ENCODE peak calls at places on chromosomes 1 and 21, in five cellular contexts. G is K562, N is GM12878, S is H1, X is SK-N-SH. H is an unnamed sample.

GRCh38 chr21:29362758-29363157 is 64.0 kb downstream of the BACH1 start:
- DNase-seq in G (no peak), N (no peak), S (no peak), X (no peak), H (no peak)

GRCh38 chr1:47262787-47263413 is 30.9 kb upstream of the TAL1 start:
- DNase-seq in G (peak; percentile 82), N (no peak), S (no peak), X (peak; percentile 55), H (peak; percentile 59)

GRCh38 chr1:5822726-5823125 is 169.5 kb downstream of the NPHP4 start:
- DNase-seq in G (no peak), N (no peak), S (no peak), X (no peak), H (no peak)

GRCh38 chr1:48215222-48215621 is 7.3 kb upstream of the SLC5A9 start:
- DNase-seq in G (no peak), N (no peak), S (no peak), X (no peak), H (no peak)

GRCh38 chr1:246647113-246647512 is 77.1 kb upstream of the SCCPDH start:
- DNase-seq in G (peak; percentile 55), N (no peak), S (peak; percentile 58), X (peak; percentile 52), H (no peak)

GRCh38 chr1:17883662-17884395 is 128.7 kb downstream of the ACTL8 start:
- DNase-seq in G (no peak), N (no peak), S (no peak), X (no peak), H (no peak)

GRCh38 chr1:242586355-242586670 is 61.8 kb upstream of the PLD5 start:
- DNase-seq in G (no peak), N (no peak), S (no peak), X (no peak), H (no peak)

GRCh38 chr1:55378582-55378981 is 163.4 kb upstream of the USP24 start:
- DNase-seq in G (peak; percentile 50), N (no peak), S (peak; percentile 27), X (no peak), H (peak; percentile 24)

GRCh38 chr21:42652527-42653491 is 612 bp upstream of the PDE9A start:
- DNase-seq in G (no peak), N (no peak), S (no peak), X (peak; percentile 98), H (peak; percentile 58)

GRCh38 chr21:41663805-41664788 is 102.8 kb downstream of the RIPK4 start:
- DNase-seq in G (no peak), N (peak; percentile 26), S (no peak), X (no peak), H (peak; percentile 80)

GRCh38 chr1:173048629-173049326 is 2.0 kb downstream of the TNFSF18 start:
- DNase-seq in G (no peak), N (no peak), S (no peak), X (no peak), H (no peak)

GRCh38 chr1:34923490-34923889 is 6.0 kb downstream of the DLGAP3 start:
- DNase-seq in G (no peak), N (no peak), S (no peak), X (peak; percentile 3), H (no peak)

GRCh38 chr1:222928212-222928611 is 113.4 kb downstream of the DISP1 start:
- DNase-seq in G (peak; percentile 10), N (no peak), S (peak; percentile 73), X (peak; percentile 44), H (peak; percentile 49)

GRCh38 chr1:247077768-247078314 is 770 bp downstream of the ZNF670 start:
- DNase-seq in G (no peak), N (peak; percentile 8), S (no peak), X (peak; percentile 32), H (peak; percentile 20)

GRCh38 chr1:6860401-6860800 is 75.1 kb downstream of the CAMTA1 start:
- DNase-seq in G (peak; percentile 13), N (no peak), S (no peak), X (no peak), H (no peak)

GRCh38 chr1:244989813-244990212 is 125.5 kb upstream of the HNRNPU start:
- DNase-seq in G (no peak), N (no peak), S (no peak), X (no peak), H (no peak)

GRCh38 chr1:11516961-11517635 is 38.1 kb downstream of the DISP3 start:
- DNase-seq in G (no peak), N (no peak), S (no peak), X (no peak), H (no peak)

GRCh38 chr1:212634252-212634651 is 25.7 kb downstream of the ATF3 start:
- DNase-seq in G (no peak), N (no peak), S (no peak), X (no peak), H (no peak)

GRCh38 chr1:89633745-89634625 is 1.1 kb downstream of the LRRC8C start:
- DNase-seq in G (peak; percentile 38), N (no peak), S (no peak), X (peak; percentile 39), H (no peak)

GRCh38 chr1:172699111-172699510 is 40.2 kb downstream of the FASLG start:
- DNase-seq in G (peak; percentile 24), N (peak; percentile 17), S (no peak), X (no peak), H (no peak)

GRCh38 chr21:42009018-42009830 is 936 bp downstream of the ZBTB21 start:
- DNase-seq in G (peak; percentile 67), N (no peak), S (no peak), X (peak; percentile 69), H (peak; percentile 62)

GRCh38 chr1:226569879-226570547 is 21.4 kb downstream of the STUM start:
- DNase-seq in G (peak; percentile 44), N (no peak), S (no peak), X (peak; percentile 72), H (peak; percentile 16)

GRCh38 chr1:185241127-185241526 is 75.9 kb downstream of the IVNS1ABP start:
- DNase-seq in G (peak; percentile 53), N (no peak), S (no peak), X (no peak), H (peak; percentile 36)

GRCh38 chr1:15180945-15181523 is 27.5 kb downstream of the TMEM51 start:
- DNase-seq in G (no peak), N (no peak), S (no peak), X (no peak), H (no peak)

GRCh38 chr1:20178634-20179368 is 7.1 kb upstream of the UBXN10 start:
- DNase-seq in G (no peak), N (no peak), S (no peak), X (no peak), H (no peak)

GRCh38 chr1:93617670-93618488 is 63.8 kb downstream of the BCAR3 start:
- DNase-seq in G (no peak), N (no peak), S (no peak), X (no peak), H (peak; percentile 94)

GRCh38 chr1:39177641-39178040 is 26.9 kb upstream of the MACF1 start:
- DNase-seq in G (no peak), N (no peak), S (no peak), X (no peak), H (no peak)

GRCh38 chr21:35697321-35697808 is 363.0 kb downstream of the SETD4 start:
- DNase-seq in G (peak; percentile 28), N (no peak), S (no peak), X (no peak), H (no peak)

GRCh38 chr1:230303822-230304221 is 122.3 kb downstream of the PGBD5 start:
- DNase-seq in G (no peak), N (no peak), S (no peak), X (no peak), H (no peak)

GRCh38 chr1:210250665-210250997 is 18.0 kb downstream of the SERTAD4 start:
- DNase-seq in G (no peak), N (no peak), S (no peak), X (peak; percentile 82), H (no peak)

GRCh38 chr1:167428418-167428817 is 89.9 kb downstream of the CD247 start:
- DNase-seq in G (no peak), N (no peak), S (no peak), X (no peak), H (no peak)

GRCh38 chr1:116433283-116434257 is 60.5 kb downstream of the ATP1A1 start:
- DNase-seq in G (peak; percentile 66), N (no peak), S (no peak), X (no peak), H (peak; percentile 93)

DNA sequence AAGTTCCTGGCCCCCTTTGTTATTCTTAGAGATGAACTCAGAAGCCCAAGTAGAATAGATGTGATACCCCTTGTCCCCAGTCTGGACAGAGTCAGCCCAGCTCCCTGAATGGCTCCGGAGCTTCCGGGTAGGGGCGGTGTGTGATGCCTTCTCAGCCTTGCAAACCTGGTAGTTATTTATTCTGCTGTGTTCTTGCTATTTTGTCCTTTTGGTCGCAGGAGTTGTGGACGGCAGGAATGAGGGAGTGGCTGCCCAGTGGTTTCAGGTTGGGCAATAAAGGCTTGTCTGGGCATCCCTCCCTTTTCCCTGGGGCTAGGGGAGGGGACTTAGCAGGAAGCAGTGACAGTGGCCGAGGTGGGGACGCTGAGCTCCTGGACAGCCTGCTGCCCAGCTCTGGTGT is 2.8 kb downstream of the PTPRU start:
- DNase-seq in G (no peak), N (no peak), S (no peak), X (peak; percentile 38), H (peak; percentile 86)
- TF ChIP-seq SIN3A in G (no peak), N (no peak), S (no peak), X (no peak), H (no peak)

GRCh38 chr1:27491748-27492700 is 2.1 kb upstream of the WASF2 start:
- DNase-seq in G (no peak), N (no peak), S (no peak), X (no peak), H (no peak)
- H3K9ac ChIP-seq in G (peak overlapping the region; percentile 61), N (peak overlapping the region; percentile 59), S (no peak overlapping the region), X (no peak overlapping the region), H (peak overlapping the region; percentile 55)

GRCh38 chr1:68221971-68222355 is 10.4 kb downstream of the WLS start:
- DNase-seq in G (no peak), N (no peak), S (no peak), X (no peak), H (no peak)
- TF ChIP-seq CHD2 in G (no peak), N (no peak), S (no peak), X (no peak), H (no peak)

GRCh38 chr1:52229494-52229893 is 87.6 kb downstream of the ZFYVE9 start:
- DNase-seq in G (no peak), N (no peak), S (no peak), X (no peak), H (no peak)
- TF ChIP-seq SIN3A in G (no peak), N (no peak), S (no peak), X (no peak), H (no peak)

DNA sequence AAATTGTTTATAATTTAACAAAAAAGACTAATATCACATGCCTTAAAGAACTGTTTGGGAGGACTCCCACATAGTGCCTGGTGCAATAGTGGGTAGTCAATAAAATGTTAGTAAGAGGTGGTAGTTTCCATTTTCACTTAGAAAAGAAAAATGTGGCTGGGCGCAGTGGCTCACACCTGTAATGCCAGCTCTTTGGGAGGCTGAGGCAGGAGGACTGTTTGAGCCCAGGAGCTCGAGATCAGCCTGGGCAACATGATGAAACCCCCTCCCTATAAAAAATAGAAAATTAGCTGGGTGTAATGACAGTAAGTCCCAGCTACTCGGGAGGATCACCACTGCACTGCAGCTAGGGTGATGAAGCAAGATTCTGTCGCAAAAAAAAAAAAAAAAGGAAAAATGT is 24.5 kb downstream of the C21orf91 start:
- DNase-seq in G (no peak), N (no peak), S (no peak), X (no peak), H (no peak)
- H3K9ac ChIP-seq in G (no peak overlapping the region), N (no peak overlapping the region), S (no peak overlapping the region), X (no peak overlapping the region), H (no peak overlapping the region)